ENCODE peak calls at places on chromosomes 16 and 17, in five cellular contexts. One of them, this sample, is unnamed.

GRCh38 chr16:82793550-82794244 is 166.9 kb downstream of the CDH13 start:
- DNase-seq in GM06990: no peak
- DNase-seq in ELR: no peak
- DNase-seq in hepatic stellate cell: no peak
- DNase-seq in AG09319: no peak
- DNase-seq in this sample: no peak

GRCh38 chr16:49513040-49513439 is 139.4 kb downstream of the C16orf78 start:
- DNase-seq in GM06990: no peak
- DNase-seq in ELR: no peak
- DNase-seq in hepatic stellate cell: no peak
- DNase-seq in AG09319: no peak
- DNase-seq in this sample: no peak

GRCh38 chr17:70230883-70231282 is 61.6 kb downstream of the KCNJ2 start:
- DNase-seq in GM06990: no peak
- DNase-seq in ELR: peak
- DNase-seq in hepatic stellate cell: no peak
- DNase-seq in AG09319: no peak
- DNase-seq in this sample: no peak

GRCh38 chr17:35117984-35118383 is 1.7 kb downstream of the RAD51D start:
- DNase-seq in GM06990: no peak
- DNase-seq in ELR: peak
- DNase-seq in hepatic stellate cell: peak
- DNase-seq in AG09319: no peak
- DNase-seq in this sample: peak

GRCh38 chr17:56629450-56630187 is 36.1 kb downstream of the NOG start:
- DNase-seq in GM06990: no peak
- DNase-seq in ELR: peak
- DNase-seq in hepatic stellate cell: peak
- DNase-seq in AG09319: peak
- DNase-seq in this sample: peak

GRCh38 chr17:2621241-2621640 is 27.8 kb downstream of the PAFAH1B1 start:
- DNase-seq in GM06990: no peak
- DNase-seq in ELR: no peak
- DNase-seq in hepatic stellate cell: no peak
- DNase-seq in AG09319: no peak
- DNase-seq in this sample: no peak

GRCh38 chr17:8785547-8786412 is 13.4 kb downstream of the MFSD6L start:
- DNase-seq in GM06990: no peak
- DNase-seq in ELR: peak
- DNase-seq in hepatic stellate cell: peak
- DNase-seq in AG09319: peak
- DNase-seq in this sample: peak

GRCh38 chr17:39064374-39064773 is 87.1 kb downstream of the PLXDC1 start:
- DNase-seq in GM06990: no peak
- DNase-seq in ELR: peak
- DNase-seq in hepatic stellate cell: peak
- DNase-seq in AG09319: no peak
- DNase-seq in this sample: peak

GRCh38 chr17:21302711-21303425 is 18.4 kb downstream of the MAP2K3 start:
- DNase-seq in GM06990: no peak
- DNase-seq in ELR: no peak
- DNase-seq in hepatic stellate cell: no peak
- DNase-seq in AG09319: no peak
- DNase-seq in this sample: no peak

GRCh38 chr16:81521141-81521626 is 76.6 kb downstream of the CMIP start:
- DNase-seq in GM06990: peak
- DNase-seq in ELR: no peak
- DNase-seq in hepatic stellate cell: no peak
- DNase-seq in AG09319: no peak
- DNase-seq in this sample: no peak

GRCh38 chr17:35865412-35866355 is 3.0 kb downstream of the HEATR9 start:
- DNase-seq in GM06990: no peak
- DNase-seq in ELR: peak
- DNase-seq in hepatic stellate cell: no peak
- DNase-seq in AG09319: no peak
- DNase-seq in this sample: peak

GRCh38 chr16:68948230-68948910 is 105.0 kb downstream of the TANGO6 start:
- DNase-seq in GM06990: no peak
- DNase-seq in ELR: peak
- DNase-seq in hepatic stellate cell: no peak
- DNase-seq in AG09319: no peak
- DNase-seq in this sample: peak

GRCh38 chr16:69131167-69131748 is 1.1 kb downstream of the CHTF8 start:
- DNase-seq in GM06990: no peak
- DNase-seq in ELR: peak
- DNase-seq in hepatic stellate cell: peak
- DNase-seq in AG09319: no peak
- DNase-seq in this sample: peak

GRCh38 chr16:89770367-89770766 is 46.1 kb downstream of the FANCA start:
- DNase-seq in GM06990: no peak
- DNase-seq in ELR: no peak
- DNase-seq in hepatic stellate cell: no peak
- DNase-seq in AG09319: no peak
- DNase-seq in this sample: no peak

GRCh38 chr16:78288915-78289314 is 189.5 kb downstream of the WWOX start:
- DNase-seq in GM06990: no peak
- DNase-seq in ELR: no peak
- DNase-seq in hepatic stellate cell: no peak
- DNase-seq in AG09319: no peak
- DNase-seq in this sample: no peak

GRCh38 chr17:7479389-7480192 is at the start of gene ZBTB4:
- DNase-seq in GM06990: peak
- DNase-seq in ELR: peak
- DNase-seq in hepatic stellate cell: peak
- DNase-seq in AG09319: no peak
- DNase-seq in this sample: no peak

GRCh38 chr17:7292729-7293128 is 1.7 kb downstream of the YBX2 start:
- DNase-seq in GM06990: no peak
- DNase-seq in ELR: no peak
- DNase-seq in hepatic stellate cell: no peak
- DNase-seq in AG09319: no peak
- DNase-seq in this sample: no peak

GRCh38 chr17:63550816-63551639 is 751 bp downstream of the DCAF7 start:
- DNase-seq in GM06990: no peak
- DNase-seq in ELR: peak
- DNase-seq in hepatic stellate cell: no peak
- DNase-seq in AG09319: no peak
- DNase-seq in this sample: peak

GRCh38 chr16:20944861-20945390 is 44.4 kb downstream of the LYRM1 start:
- DNase-seq in GM06990: no peak
- DNase-seq in ELR: peak
- DNase-seq in hepatic stellate cell: no peak
- DNase-seq in AG09319: no peak
- DNase-seq in this sample: peak

GRCh38 chr17:8119575-8120519 is 1.5 kb upstream of the ALOXE3 start:
- DNase-seq in GM06990: peak
- DNase-seq in ELR: peak
- DNase-seq in hepatic stellate cell: peak
- DNase-seq in AG09319: peak
- DNase-seq in this sample: peak

GRCh38 chr17:59527325-59527917 is 38.0 kb upstream of the DHX40 start:
- DNase-seq in GM06990: no peak
- DNase-seq in ELR: peak
- DNase-seq in hepatic stellate cell: no peak
- DNase-seq in AG09319: no peak
- DNase-seq in this sample: no peak

GRCh38 chr16:78957328-78958100 is 643.0 kb downstream of the MAF start:
- DNase-seq in GM06990: no peak
- DNase-seq in ELR: no peak
- DNase-seq in hepatic stellate cell: no peak
- DNase-seq in AG09319: no peak
- DNase-seq in this sample: no peak

GRCh38 chr16:51524555-51525373 is 373.7 kb upstream of the SALL1 start:
- DNase-seq in GM06990: no peak
- DNase-seq in ELR: peak
- DNase-seq in hepatic stellate cell: no peak
- DNase-seq in AG09319: peak
- DNase-seq in this sample: peak

GRCh38 chr17:29215717-29216116 is 30.9 kb upstream of the CRYBA1 start:
- DNase-seq in GM06990: no peak
- DNase-seq in ELR: peak
- DNase-seq in hepatic stellate cell: no peak
- DNase-seq in AG09319: no peak
- DNase-seq in this sample: peak

GRCh38 chr16:84845496-84846002 is 25.8 kb downstream of the CRISPLD2 start:
- DNase-seq in GM06990: no peak
- DNase-seq in ELR: no peak
- DNase-seq in hepatic stellate cell: no peak
- DNase-seq in AG09319: no peak
- DNase-seq in this sample: no peak

GRCh38 chr16:72908362-72908838 is 139.5 kb downstream of the ZFHX3 start:
- DNase-seq in GM06990: no peak
- DNase-seq in ELR: no peak
- DNase-seq in hepatic stellate cell: no peak
- DNase-seq in AG09319: no peak
- DNase-seq in this sample: no peak

GRCh38 chr16:73152731-73153130 is 104.8 kb upstream of the ZFHX3 start:
- DNase-seq in GM06990: no peak
- DNase-seq in ELR: no peak
- DNase-seq in hepatic stellate cell: no peak
- DNase-seq in AG09319: no peak
- DNase-seq in this sample: no peak

GRCh38 chr17:37884516-37884915 is 39.7 kb upstream of the TBC1D3K start:
- DNase-seq in GM06990: peak
- DNase-seq in ELR: no peak
- DNase-seq in hepatic stellate cell: no peak
- DNase-seq in AG09319: no peak
- DNase-seq in this sample: no peak

GRCh38 chr17:29572691-29573557 is 4.4 kb downstream of the TP53I13 start:
- DNase-seq in GM06990: no peak
- DNase-seq in ELR: peak
- DNase-seq in hepatic stellate cell: peak
- DNase-seq in AG09319: no peak
- DNase-seq in this sample: no peak

GRCh38 chr17:76405607-76405966 is 21.2 kb downstream of the SPHK1 start:
- DNase-seq in GM06990: no peak
- DNase-seq in ELR: no peak
- DNase-seq in hepatic stellate cell: no peak
- DNase-seq in AG09319: no peak
- DNase-seq in this sample: no peak

GRCh38 chr17:79132271-79133064 is 57.8 kb downstream of the ENGASE start:
- DNase-seq in GM06990: no peak
- DNase-seq in ELR: no peak
- DNase-seq in hepatic stellate cell: no peak
- DNase-seq in AG09319: no peak
- DNase-seq in this sample: no peak

GRCh38 chr17:81398170-81398854 is 3.1 kb downstream of the BAHCC1 start:
- DNase-seq in GM06990: no peak
- DNase-seq in ELR: no peak
- DNase-seq in hepatic stellate cell: peak
- DNase-seq in AG09319: no peak
- DNase-seq in this sample: no peak

GRCh38 chr17:55175788-55176425 is 88.9 kb upstream of the HLF start:
- DNase-seq in GM06990: no peak
- DNase-seq in ELR: no peak
- DNase-seq in hepatic stellate cell: no peak
- DNase-seq in AG09319: no peak
- DNase-seq in this sample: no peak

GRCh38 chr16:50440531-50440930 is 71.7 kb upstream of the BRD7 start:
- DNase-seq in GM06990: no peak
- DNase-seq in ELR: no peak
- DNase-seq in hepatic stellate cell: no peak
- DNase-seq in AG09319: no peak
- DNase-seq in this sample: no peak

GRCh38 chr16:67228034-67228785 is 1.3 kb downstream of the TMEM208 start:
- DNase-seq in GM06990: no peak
- DNase-seq in ELR: no peak
- DNase-seq in hepatic stellate cell: no peak
- DNase-seq in AG09319: no peak
- DNase-seq in this sample: no peak

GRCh38 chr16:11639925-11640899 is 28.0 kb upstream of the SNN start:
- DNase-seq in GM06990: no peak
- DNase-seq in ELR: peak
- DNase-seq in hepatic stellate cell: peak
- DNase-seq in AG09319: peak
- DNase-seq in this sample: peak

GRCh38 chr17:59652119-59652518 is 32.4 kb downstream of the CLTC start:
- DNase-seq in GM06990: no peak
- DNase-seq in ELR: peak
- DNase-seq in hepatic stellate cell: peak
- DNase-seq in AG09319: peak
- DNase-seq in this sample: peak

GRCh38 chr17:63665527-63666214 is 34.3 kb downstream of the LIMD2 start:
- DNase-seq in GM06990: no peak
- DNase-seq in ELR: no peak
- DNase-seq in hepatic stellate cell: no peak
- DNase-seq in AG09319: no peak
- DNase-seq in this sample: no peak

This sample was measured in A172.